ENCODE peak calls at places on chromosomes 7 and 10, in seven cellular contexts. G, V, W, Y, B, Z and J are unnamed samples.

GRCh38 chr10:100775346-100775745 is 30.0 kb downstream of the PAX2 start:
- DNase-seq in G (no peak), V (no peak), W (no peak), Y (no peak), B (no peak), Z (no peak), J (no peak)

GRCh38 chr10:24465899-24466615 is 257.1 kb downstream of the KIAA1217 start:
- DNase-seq in G (peak), V (no peak), W (no peak), Y (no peak), B (no peak), Z (peak), J (peak)

GRCh38 chr10:102669206-102670064 is 25.2 kb downstream of the TRIM8 start:
- DNase-seq in G (peak), V (no peak), W (peak), Y (peak), B (peak), Z (peak), J (peak)

GRCh38 chr10:5103481-5103880 is 9.3 kb downstream of the AKR1C3 start:
- DNase-seq in G (no peak), V (no peak), W (no peak), Y (no peak), B (no peak), Z (no peak), J (no peak)

GRCh38 chr10:21953585-21954057 is 49.9 kb downstream of the DNAJC1 start:
- DNase-seq in G (peak), V (no peak), W (no peak), Y (peak), B (no peak), Z (no peak), J (peak)

GRCh38 chr7:27651702-27652101 is 11.0 kb downstream of the HIBADH start:
- DNase-seq in G (peak), V (no peak), W (no peak), Y (no peak), B (no peak), Z (no peak), J (no peak)

GRCh38 chr10:127196227-127196954 is at the start of gene INSYN2A:
- DNase-seq in G (peak), V (peak), W (peak), Y (peak), B (peak), Z (no peak), J (peak)

GRCh38 chr7:7426686-7427085 is 109.0 kb downstream of the COL28A1 start:
- DNase-seq in G (no peak), V (no peak), W (no peak), Y (no peak), B (no peak), Z (no peak), J (no peak)

GRCh38 chr7:3138992-3139391 is 95.3 kb upstream of the CARD11 start:
- DNase-seq in G (no peak), V (no peak), W (no peak), Y (no peak), B (no peak), Z (no peak), J (no peak)

GRCh38 chr10:75145590-75145989 is 34.1 kb downstream of the SAMD8 start:
- DNase-seq in G (no peak), V (no peak), W (no peak), Y (no peak), B (no peak), Z (no peak), J (no peak)

GRCh38 chr10:42990016-42990720 is 86.7 kb upstream of the RET start:
- DNase-seq in G (no peak), V (no peak), W (no peak), Y (no peak), B (peak), Z (no peak), J (no peak)

GRCh38 chr7:29494350-29494749 is 69.3 kb upstream of the PRR15 start:
- DNase-seq in G (no peak), V (no peak), W (no peak), Y (peak), B (no peak), Z (peak), J (peak)

GRCh38 chr7:36045830-36046341 is 107.2 kb upstream of the EEPD1 start:
- DNase-seq in G (no peak), V (no peak), W (peak), Y (peak), B (peak), Z (no peak), J (no peak)

GRCh38 chr7:154684651-154685563 is 318.0 kb downstream of the PAXIP1 start:
- DNase-seq in G (no peak), V (no peak), W (no peak), Y (no peak), B (no peak), Z (peak), J (no peak)

GRCh38 chr10:106083572-106083971 is 1080.9 kb downstream of the SORCS1 start:
- DNase-seq in G (no peak), V (no peak), W (no peak), Y (no peak), B (no peak), Z (no peak), J (no peak)

GRCh38 chr10:103276941-103277712 is at the start of gene INA:
- DNase-seq in G (peak), V (peak), W (peak), Y (peak), B (peak), Z (peak), J (peak)

GRCh38 chr10:103207141-103207540 is 14.1 kb upstream of the NT5C2 start:
- DNase-seq in G (no peak), V (no peak), W (no peak), Y (peak), B (no peak), Z (no peak), J (no peak)

GRCh38 chr7:67825356-67825755 is 828.7 kb downstream of the TYW1 start:
- DNase-seq in G (no peak), V (no peak), W (no peak), Y (no peak), B (no peak), Z (no peak), J (no peak)

GRCh38 chr7:70571403-70571911 is 560.5 kb upstream of the GALNT17 start:
- DNase-seq in G (peak), V (no peak), W (no peak), Y (no peak), B (no peak), Z (no peak), J (peak)

GRCh38 chr10:16819436-16819835 is 2.2 kb upstream of the RSU1 start:
- DNase-seq in G (no peak), V (no peak), W (no peak), Y (peak), B (no peak), Z (no peak), J (no peak)

GRCh38 chr7:86644282-86645173 is 819 bp downstream of the GRM3 start:
- DNase-seq in G (no peak), V (peak), W (peak), Y (peak), B (peak), Z (no peak), J (no peak)

GRCh38 chr7:138929969-138930368 is 51.2 kb downstream of the KIAA1549 start:
- DNase-seq in G (no peak), V (no peak), W (no peak), Y (no peak), B (no peak), Z (no peak), J (no peak)

GRCh38 chr7:8638076-8638475 is 204.7 kb downstream of the NXPH1 start:
- DNase-seq in G (no peak), V (no peak), W (no peak), Y (no peak), B (no peak), Z (no peak), J (no peak)

GRCh38 chr7:5177060-5177459 is 13.0 kb upstream of the WIPI2 start:
- DNase-seq in G (peak), V (no peak), W (no peak), Y (no peak), B (no peak), Z (no peak), J (no peak)

GRCh38 chr7:16271990-16272665 is 149.2 kb downstream of the CRPPA start:
- DNase-seq in G (peak), V (peak), W (no peak), Y (peak), B (no peak), Z (no peak), J (no peak)

GRCh38 chr10:26413375-26413774 is 24.8 kb upstream of the APBB1IP start:
- DNase-seq in G (no peak), V (no peak), W (no peak), Y (no peak), B (no peak), Z (no peak), J (no peak)

GRCh38 chr7:11831727-11832495 is at the start of gene THSD7A:
- DNase-seq in G (peak), V (peak), W (peak), Y (peak), B (peak), Z (peak), J (peak)

GRCh38 chr10:122565766-122566206 is 5.2 kb downstream of the DMBT1 start:
- DNase-seq in G (peak), V (peak), W (peak), Y (peak), B (peak), Z (peak), J (peak)

GRCh38 chr10:72127571-72127970 is 39.2 kb upstream of the SPOCK2 start:
- DNase-seq in G (no peak), V (no peak), W (no peak), Y (no peak), B (no peak), Z (no peak), J (no peak)

DNA sequence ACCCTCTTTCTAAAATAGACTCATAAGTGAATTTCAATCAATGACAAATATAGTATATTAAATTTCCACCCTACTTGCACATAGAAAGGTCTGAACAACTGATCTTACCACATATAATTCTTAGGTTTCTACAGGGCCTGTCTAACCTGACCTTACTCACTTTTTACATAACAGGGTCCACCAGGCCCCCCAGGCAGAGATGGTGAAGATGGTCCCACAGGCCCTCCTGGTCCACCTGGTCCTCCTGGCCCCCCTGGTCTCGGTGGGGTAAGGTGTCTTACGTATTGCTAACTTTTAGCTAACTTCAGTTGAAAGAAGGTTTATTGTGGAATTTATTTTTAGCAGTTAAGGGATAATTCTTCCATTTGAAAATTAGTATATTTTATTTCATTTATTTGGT is 5.3 kb downstream of the COL1A2 start:
- DNase-seq in G (no peak), V (no peak), W (no peak), Y (no peak), B (no peak), Z (no peak), J (no peak)
- H3K9ac ChIP-seq in G (peak), V (no peak), W (no peak), Y (no peak), B (no peak), Z (no peak), J (peak)

GRCh38 chr10:129419386-129419785 is 47.7 kb upstream of the MGMT start:
- DNase-seq in G (no peak), V (no peak), W (no peak), Y (no peak), B (no peak), Z (no peak), J (no peak)

GRCh38 chr10:129416136-129416530 is 50.9 kb upstream of the MGMT start:
- DNase-seq in G (no peak), V (no peak), W (no peak), Y (no peak), B (no peak), Z (peak), J (no peak)

GRCh38 chr10:129418826-129419225 is 48.2 kb upstream of the MGMT start:
- DNase-seq in G (no peak), V (no peak), W (no peak), Y (no peak), B (no peak), Z (no peak), J (no peak)

GRCh38 chr10:129417164-129417563 is 49.9 kb upstream of the MGMT start:
- DNase-seq in G (peak), V (no peak), W (no peak), Y (no peak), B (no peak), Z (no peak), J (peak)

GRCh38 chr10:129417882-129418281 is 49.2 kb upstream of the MGMT start:
- DNase-seq in G (no peak), V (no peak), W (no peak), Y (no peak), B (no peak), Z (no peak), J (peak)
- H3K4ac ChIP-seq in G (no peak), V (no peak), W (no peak), Y (no peak), B (no peak), Z (no peak), J (no peak)

DNA sequence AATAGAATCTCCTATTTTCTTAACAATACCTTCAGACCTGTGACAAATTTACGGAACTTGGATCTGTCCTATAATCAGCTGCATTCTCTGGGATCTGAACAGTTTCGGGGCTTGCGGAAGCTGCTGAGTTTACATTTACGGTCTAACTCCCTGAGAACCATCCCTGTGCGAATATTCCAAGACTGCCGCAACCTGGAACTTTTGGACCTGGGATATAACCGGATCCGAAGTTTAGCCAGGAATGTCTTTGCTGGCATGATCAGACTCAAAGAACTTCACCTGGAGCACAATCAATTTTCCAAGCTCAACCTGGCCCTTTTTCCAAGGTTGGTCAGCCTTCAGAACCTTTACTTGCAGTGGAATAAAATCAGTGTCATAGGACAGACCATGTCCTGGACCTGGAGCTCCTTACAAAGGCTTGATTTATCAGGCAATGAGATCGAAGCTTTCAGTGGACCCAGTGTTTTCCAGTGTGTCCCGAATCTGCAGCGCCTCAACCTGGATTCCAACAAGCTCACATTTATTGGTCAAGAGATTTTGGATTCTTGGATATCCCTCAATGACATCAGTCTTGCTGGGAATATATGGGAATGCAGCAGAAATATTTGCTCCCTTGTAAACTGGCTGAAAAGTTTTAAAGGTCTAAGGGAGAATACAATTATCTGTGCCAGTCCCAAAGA is 1.6 kb downstream of the LRRTM3 start:
- DNase-seq in G (no peak), V (no peak), W (no peak), Y (no peak), B (no peak), Z (no peak), J (no peak)
- H3K9ac ChIP-seq in G (no peak), V (no peak), W (no peak), Y (no peak), B (no peak), Z (no peak), J (no peak)

GRCh38 chr7:131505636-131506557 is 50.5 kb downstream of the PODXL start:
- DNase-seq in G (no peak), V (no peak), W (no peak), Y (no peak), B (no peak), Z (no peak), J (no peak)
- H3K4ac ChIP-seq in G (no peak), V (no peak), W (no peak), Y (no peak), B (no peak), Z (no peak), J (no peak)